ENCODE peak calls at places on chromosomes 4 and X, in seven cellular contexts. One of them, this sample, is unnamed.
A peak's percentile ranks its signal among the peaks of the same experiment; 100 is the strongest.

GRCh38 chr4:38062088-38062893 is 102.1 kb downstream of the PTTG2 start:
- DNase-seq in K562: peak; percentile 69
- DNase-seq in stimulated activated CD8-positive, alpha-beta memory T cell treated with anti-CD3 and anti-CD28 coated beads, Interleukin-2, amount 100 ng/mL, for 48 hours: peak; percentile 33
- DNase-seq in Calu3: peak; percentile 67
- DNase-seq in stimulated activated CD4-positive, alpha-beta T cell treated with anti-CD3 and anti-CD28 coated beads, Interleukin-12 subunit alpha, Interleukin-12 subunit beta, amount 100 ng/mL, for 4 hours: peak; percentile 60
- DNase-seq in CD8-positive, alpha-beta T cell: peak; percentile 24
- DNase-seq in hepatocyte: peak; percentile 86
- DNase-seq in this sample: peak; percentile 73

GRCh38 chrX:117743469-117744251 is 372.9 kb downstream of the KLHL13 start:
- DNase-seq in K562: no peak
- DNase-seq in Calu3: no peak
- DNase-seq in stimulated activated CD8-positive, alpha-beta memory T cell treated with anti-CD3 and anti-CD28 coated beads, Interleukin-2, amount 100 ng/mL, for 48 hours: no peak
- DNase-seq in hepatocyte: peak; percentile 27
- DNase-seq in CD8-positive, alpha-beta T cell: no peak
- DNase-seq in stimulated activated CD4-positive, alpha-beta T cell treated with anti-CD3 and anti-CD28 coated beads, Interleukin-12 subunit alpha, Interleukin-12 subunit beta, amount 100 ng/mL, for 4 hours: no peak
- DNase-seq in this sample: peak; percentile 1

GRCh38 chr4:32470087-32470585 is 1750.0 kb downstream of the PCDH7 start:
- DNase-seq in CD8-positive, alpha-beta T cell: no peak
- DNase-seq in stimulated activated CD4-positive, alpha-beta T cell treated with anti-CD3 and anti-CD28 coated beads, Interleukin-12 subunit alpha, Interleukin-12 subunit beta, amount 100 ng/mL, for 4 hours: no peak
- DNase-seq in hepatocyte: no peak
- DNase-seq in stimulated activated CD8-positive, alpha-beta memory T cell treated with anti-CD3 and anti-CD28 coated beads, Interleukin-2, amount 100 ng/mL, for 48 hours: no peak
- DNase-seq in K562: no peak
- DNase-seq in Calu3: no peak
- DNase-seq in this sample: no peak

GRCh38 chr4:57635900-57636299 is 525.7 kb upstream of the IGFBP7 start:
- DNase-seq in K562: no peak
- DNase-seq in stimulated activated CD4-positive, alpha-beta T cell treated with anti-CD3 and anti-CD28 coated beads, Interleukin-12 subunit alpha, Interleukin-12 subunit beta, amount 100 ng/mL, for 4 hours: no peak
- DNase-seq in stimulated activated CD8-positive, alpha-beta memory T cell treated with anti-CD3 and anti-CD28 coated beads, Interleukin-2, amount 100 ng/mL, for 48 hours: no peak
- DNase-seq in CD8-positive, alpha-beta T cell: no peak
- DNase-seq in Calu3: no peak
- DNase-seq in hepatocyte: no peak
- DNase-seq in this sample: no peak

GRCh38 chrX:9912341-9912740 is 54.8 kb upstream of the CLDN34 start:
- DNase-seq in K562: no peak
- DNase-seq in Calu3: peak; percentile 27
- DNase-seq in stimulated activated CD8-positive, alpha-beta memory T cell treated with anti-CD3 and anti-CD28 coated beads, Interleukin-2, amount 100 ng/mL, for 48 hours: no peak
- DNase-seq in hepatocyte: no peak
- DNase-seq in stimulated activated CD4-positive, alpha-beta T cell treated with anti-CD3 and anti-CD28 coated beads, Interleukin-12 subunit alpha, Interleukin-12 subunit beta, amount 100 ng/mL, for 4 hours: no peak
- DNase-seq in CD8-positive, alpha-beta T cell: no peak
- DNase-seq in this sample: no peak

GRCh38 chrX:25017667-25018247 is 2.0 kb upstream of the ARX start:
- DNase-seq in stimulated activated CD4-positive, alpha-beta T cell treated with anti-CD3 and anti-CD28 coated beads, Interleukin-12 subunit alpha, Interleukin-12 subunit beta, amount 100 ng/mL, for 4 hours: no peak
- DNase-seq in K562: no peak
- DNase-seq in Calu3: no peak
- DNase-seq in CD8-positive, alpha-beta T cell: no peak
- DNase-seq in hepatocyte: no peak
- DNase-seq in stimulated activated CD8-positive, alpha-beta memory T cell treated with anti-CD3 and anti-CD28 coated beads, Interleukin-2, amount 100 ng/mL, for 48 hours: no peak
- DNase-seq in this sample: no peak

GRCh38 chrX:47358387-47359065 is 11.9 kb upstream of the ZNF157 start:
- DNase-seq in stimulated activated CD8-positive, alpha-beta memory T cell treated with anti-CD3 and anti-CD28 coated beads, Interleukin-2, amount 100 ng/mL, for 48 hours: no peak
- DNase-seq in CD8-positive, alpha-beta T cell: no peak
- DNase-seq in stimulated activated CD4-positive, alpha-beta T cell treated with anti-CD3 and anti-CD28 coated beads, Interleukin-12 subunit alpha, Interleukin-12 subunit beta, amount 100 ng/mL, for 4 hours: peak; percentile 16
- DNase-seq in hepatocyte: no peak
- DNase-seq in K562: no peak
- DNase-seq in Calu3: no peak
- DNase-seq in this sample: no peak

GRCh38 chr4:7647932-7648812 is 213.4 kb upstream of the PSAPL1 start:
- DNase-seq in Calu3: no peak
- DNase-seq in stimulated activated CD4-positive, alpha-beta T cell treated with anti-CD3 and anti-CD28 coated beads, Interleukin-12 subunit alpha, Interleukin-12 subunit beta, amount 100 ng/mL, for 4 hours: no peak
- DNase-seq in hepatocyte: peak; percentile 25
- DNase-seq in stimulated activated CD8-positive, alpha-beta memory T cell treated with anti-CD3 and anti-CD28 coated beads, Interleukin-2, amount 100 ng/mL, for 48 hours: no peak
- DNase-seq in CD8-positive, alpha-beta T cell: no peak
- DNase-seq in K562: peak; percentile 25
- DNase-seq in this sample: peak; percentile 76

GRCh38 chr4:2908686-2909085 is 54.5 kb downstream of the NOP14 start:
- DNase-seq in stimulated activated CD8-positive, alpha-beta memory T cell treated with anti-CD3 and anti-CD28 coated beads, Interleukin-2, amount 100 ng/mL, for 48 hours: no peak
- DNase-seq in stimulated activated CD4-positive, alpha-beta T cell treated with anti-CD3 and anti-CD28 coated beads, Interleukin-12 subunit alpha, Interleukin-12 subunit beta, amount 100 ng/mL, for 4 hours: no peak
- DNase-seq in Calu3: no peak
- DNase-seq in K562: no peak
- DNase-seq in CD8-positive, alpha-beta T cell: no peak
- DNase-seq in hepatocyte: no peak
- DNase-seq in this sample: no peak

GRCh38 chr4:37890501-37891220 is at the start of gene TBC1D1:
- DNase-seq in K562: no peak
- DNase-seq in CD8-positive, alpha-beta T cell: peak; percentile 13
- DNase-seq in stimulated activated CD8-positive, alpha-beta memory T cell treated with anti-CD3 and anti-CD28 coated beads, Interleukin-2, amount 100 ng/mL, for 48 hours: peak; percentile 34
- DNase-seq in hepatocyte: peak; percentile 30
- DNase-seq in stimulated activated CD4-positive, alpha-beta T cell treated with anti-CD3 and anti-CD28 coated beads, Interleukin-12 subunit alpha, Interleukin-12 subunit beta, amount 100 ng/mL, for 4 hours: peak; percentile 32
- DNase-seq in Calu3: peak; percentile 44
- DNase-seq in this sample: no peak

GRCh38 chr4:39353478-39354177 is 12.5 kb downstream of the RFC1 start:
- DNase-seq in K562: no peak
- DNase-seq in stimulated activated CD8-positive, alpha-beta memory T cell treated with anti-CD3 and anti-CD28 coated beads, Interleukin-2, amount 100 ng/mL, for 48 hours: no peak
- DNase-seq in Calu3: no peak
- DNase-seq in CD8-positive, alpha-beta T cell: no peak
- DNase-seq in hepatocyte: peak; percentile 20
- DNase-seq in stimulated activated CD4-positive, alpha-beta T cell treated with anti-CD3 and anti-CD28 coated beads, Interleukin-12 subunit alpha, Interleukin-12 subunit beta, amount 100 ng/mL, for 4 hours: no peak
- DNase-seq in this sample: no peak

GRCh38 chr4:26325191-26325590 is 4.4 kb downstream of the RBPJ start:
- DNase-seq in hepatocyte: peak; percentile 34
- DNase-seq in K562: no peak
- DNase-seq in stimulated activated CD4-positive, alpha-beta T cell treated with anti-CD3 and anti-CD28 coated beads, Interleukin-12 subunit alpha, Interleukin-12 subunit beta, amount 100 ng/mL, for 4 hours: no peak
- DNase-seq in stimulated activated CD8-positive, alpha-beta memory T cell treated with anti-CD3 and anti-CD28 coated beads, Interleukin-2, amount 100 ng/mL, for 48 hours: no peak
- DNase-seq in Calu3: peak; percentile 9
- DNase-seq in CD8-positive, alpha-beta T cell: no peak
- DNase-seq in this sample: peak; percentile 42

GRCh38 chr4:8547912-8548730 is 32.1 kb upstream of the GPR78 start:
- DNase-seq in stimulated activated CD8-positive, alpha-beta memory T cell treated with anti-CD3 and anti-CD28 coated beads, Interleukin-2, amount 100 ng/mL, for 48 hours: no peak
- DNase-seq in stimulated activated CD4-positive, alpha-beta T cell treated with anti-CD3 and anti-CD28 coated beads, Interleukin-12 subunit alpha, Interleukin-12 subunit beta, amount 100 ng/mL, for 4 hours: no peak
- DNase-seq in hepatocyte: no peak
- DNase-seq in CD8-positive, alpha-beta T cell: no peak
- DNase-seq in Calu3: no peak
- DNase-seq in K562: no peak
- DNase-seq in this sample: no peak

GRCh38 chrX:10549280-10549679 is 71.1 kb downstream of the MID1 start:
- DNase-seq in Calu3: no peak
- DNase-seq in stimulated activated CD8-positive, alpha-beta memory T cell treated with anti-CD3 and anti-CD28 coated beads, Interleukin-2, amount 100 ng/mL, for 48 hours: no peak
- DNase-seq in hepatocyte: no peak
- DNase-seq in stimulated activated CD4-positive, alpha-beta T cell treated with anti-CD3 and anti-CD28 coated beads, Interleukin-12 subunit alpha, Interleukin-12 subunit beta, amount 100 ng/mL, for 4 hours: no peak
- DNase-seq in CD8-positive, alpha-beta T cell: no peak
- DNase-seq in K562: no peak
- DNase-seq in this sample: no peak

GRCh38 chrX:110021180-110022022 is 18.5 kb downstream of the TMEM164 start:
- DNase-seq in K562: no peak
- DNase-seq in hepatocyte: no peak
- DNase-seq in Calu3: no peak
- DNase-seq in stimulated activated CD4-positive, alpha-beta T cell treated with anti-CD3 and anti-CD28 coated beads, Interleukin-12 subunit alpha, Interleukin-12 subunit beta, amount 100 ng/mL, for 4 hours: no peak
- DNase-seq in CD8-positive, alpha-beta T cell: no peak
- DNase-seq in stimulated activated CD8-positive, alpha-beta memory T cell treated with anti-CD3 and anti-CD28 coated beads, Interleukin-2, amount 100 ng/mL, for 48 hours: no peak
- DNase-seq in this sample: no peak